ENCODE peak calls at places on chromosomes 6 and 20, in four cellular contexts. M, V, S and W are unnamed samples.

GRCh38 chr20:41154436-41155176 is 17.3 kb downstream of the PLCG1 start:
- DNase-seq in M (no peak), V (no peak), S (no peak), W (no peak)

GRCh38 chr6:41518118-41518517 is 28.1 kb upstream of the FOXP4 start:
- DNase-seq in M (peak), V (no peak), S (no peak), W (no peak)

GRCh38 chr6:165205632-165206031 is 103.8 kb downstream of the C6orf118 start:
- DNase-seq in M (no peak), V (no peak), S (no peak), W (no peak)

GRCh38 chr6:26330835-26331808 is 33.9 kb upstream of the BTN3A2 start:
- DNase-seq in M (no peak), V (no peak), S (no peak), W (peak)

GRCh38 chr6:84785676-84786075 is 21.3 kb upstream of the TBX18 start:
- DNase-seq in M (no peak), V (no peak), S (no peak), W (no peak)

GRCh38 chr6:116072368-116072767 is 11.7 kb upstream of the FRK start:
- DNase-seq in M (no peak), V (no peak), S (no peak), W (no peak)

GRCh38 chr6:28977351-28978136 is 27.6 kb downstream of the ZNF311 start:
- DNase-seq in M (peak), V (no peak), S (peak), W (peak)

GRCh38 chr6:132130530-132131298 is 179.5 kb upstream of the CCN2 start:
- DNase-seq in M (no peak), V (peak), S (peak), W (peak)

GRCh38 chr6:142601427-142601826 is 299.6 kb downstream of the ADGRG6 start:
- DNase-seq in M (no peak), V (no peak), S (no peak), W (no peak)

GRCh38 chr6:132369526-132369925 is 31.7 kb downstream of the MOXD1 start:
- DNase-seq in M (no peak), V (no peak), S (peak), W (no peak)

DNA sequence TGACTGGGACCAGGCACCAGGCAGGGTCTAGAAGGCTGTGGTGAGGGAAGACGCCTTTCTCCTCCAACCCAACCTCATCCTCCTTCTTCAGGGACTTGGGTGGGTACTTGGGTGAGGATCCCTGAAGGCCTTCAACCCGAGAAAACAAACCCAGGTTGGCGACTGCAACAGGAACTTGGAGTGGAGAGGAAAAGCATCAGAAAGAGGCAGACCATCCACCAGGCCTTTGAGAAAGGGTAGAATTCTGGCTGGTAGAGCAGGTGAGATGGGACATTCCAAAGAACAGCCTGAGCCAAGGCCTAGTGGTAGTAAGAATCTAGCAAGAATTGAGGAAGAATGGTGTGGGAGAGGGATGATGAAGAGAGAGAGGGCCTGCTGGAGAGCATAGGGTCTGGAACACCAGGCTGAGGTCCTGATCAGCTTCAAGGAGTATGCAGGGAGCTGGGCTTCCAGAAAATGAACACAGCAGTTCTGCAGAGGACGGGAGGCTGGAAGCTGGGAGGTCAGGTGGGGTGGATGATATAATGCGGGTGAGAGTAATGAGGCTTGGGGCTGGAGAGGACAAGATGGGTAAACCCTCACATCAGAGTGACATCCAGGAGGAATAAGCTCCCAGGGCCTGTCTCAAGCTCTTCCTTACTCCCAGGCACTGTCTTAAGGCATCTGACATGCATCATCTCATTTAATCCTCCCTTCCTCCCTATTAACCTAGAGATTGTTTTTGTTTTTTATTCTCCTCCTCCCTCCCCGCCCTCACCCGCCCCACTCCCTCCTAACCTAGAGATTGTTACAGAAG is 45.2 kb upstream of the TTPAL start:
- DNase-seq in M (no peak), V (no peak), S (no peak), W (no peak)
- H3K4me3 ChIP-seq in M (no peak), V (no peak), S (no peak), W (no peak)

GRCh38 chr6:158591134-158591809 is 31.4 kb downstream of the TMEM181 start:
- DNase-seq in M (no peak), V (no peak), S (no peak), W (no peak)

GRCh38 chr6:158593670-158594069 is 33.8 kb downstream of the TMEM181 start:
- DNase-seq in M (no peak), V (no peak), S (no peak), W (no peak)

GRCh38 chr6:158596861-158597260 is 37.0 kb downstream of the TMEM181 start:
- DNase-seq in M (no peak), V (no peak), S (no peak), W (no peak)

GRCh38 chr6:158597565-158597964 is 37.7 kb downstream of the TMEM181 start:
- DNase-seq in M (no peak), V (no peak), S (no peak), W (no peak)

GRCh38 chr6:158595223-158595622 is 35.3 kb downstream of the TMEM181 start:
- DNase-seq in M (no peak), V (no peak), S (no peak), W (peak)
- TF ChIP-seq CTCF in M (no peak), V (peak), S (no peak), W (peak)

GRCh38 chr6:25070547-25071366 is 135.0 kb upstream of the RIPOR2 start:
- DNase-seq in M (peak), V (peak), S (peak), W (peak)
- H3K4me3 ChIP-seq in M (no peak), V (no peak), S (no peak), W (peak)

GRCh38 chr6:111565316-111566221 is 40.1 kb downstream of the TRAF3IP2 start:
- DNase-seq in M (no peak), V (no peak), S (no peak), W (peak)

GRCh38 chr6:111562271-111562670 is 43.4 kb downstream of the TRAF3IP2 start:
- DNase-seq in M (no peak), V (no peak), S (no peak), W (no peak)

GRCh38 chr6:111563581-111563980 is 42.1 kb downstream of the TRAF3IP2 start:
- DNase-seq in M (no peak), V (no peak), S (no peak), W (no peak)

GRCh38 chr6:111566222-111566717 is 39.4 kb downstream of the TRAF3IP2 start:
- DNase-seq in M (no peak), V (no peak), S (no peak), W (no peak)

GRCh38 chr6:111564482-111564945 is 41.2 kb downstream of the TRAF3IP2 start:
- DNase-seq in M (no peak), V (peak), S (peak), W (peak)
- TF ChIP-seq CTCF in M (no peak), V (peak), S (no peak), W (no peak)

DNA sequence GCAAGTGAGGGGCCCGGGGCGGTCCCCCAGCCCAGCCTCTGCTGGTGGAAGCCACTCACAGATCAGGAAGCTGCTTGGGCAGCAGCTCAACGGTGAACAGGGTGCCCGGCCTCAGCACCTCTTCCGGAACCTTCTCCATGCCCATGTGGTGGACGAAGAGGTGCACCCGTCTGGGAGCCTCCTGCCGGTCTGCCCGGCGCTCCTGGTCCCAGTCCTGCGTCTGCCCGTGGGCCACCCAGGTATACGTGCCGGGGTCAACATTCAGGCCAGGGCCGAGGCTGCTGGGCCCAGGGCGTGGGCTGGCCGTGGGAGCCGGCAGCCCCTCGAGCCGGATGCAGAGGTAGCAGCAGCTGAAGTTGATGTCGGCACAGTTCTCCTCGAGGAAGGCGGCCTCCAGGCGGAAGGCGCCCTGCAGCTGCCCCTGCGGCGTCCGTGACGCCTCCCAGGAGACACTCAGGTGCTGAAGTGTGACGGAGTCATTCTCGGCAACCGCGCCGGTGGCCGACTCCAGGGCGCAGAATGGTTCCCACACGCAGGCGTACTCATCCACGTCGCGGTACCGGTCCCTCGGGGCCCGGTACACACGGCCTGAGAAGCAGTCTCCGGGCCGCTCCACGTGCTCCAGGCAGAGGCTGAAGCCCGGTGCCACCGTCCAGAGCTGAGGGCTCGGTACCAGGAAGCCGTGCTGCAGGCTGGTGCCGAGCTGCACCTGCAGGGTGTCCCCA is 8.7 kb downstream of the FNDC11 start:
- DNase-seq in M (no peak), V (no peak), S (no peak), W (peak)
- H3K4me3 ChIP-seq in M (no peak), V (no peak), S (no peak), W (no peak)

DNA sequence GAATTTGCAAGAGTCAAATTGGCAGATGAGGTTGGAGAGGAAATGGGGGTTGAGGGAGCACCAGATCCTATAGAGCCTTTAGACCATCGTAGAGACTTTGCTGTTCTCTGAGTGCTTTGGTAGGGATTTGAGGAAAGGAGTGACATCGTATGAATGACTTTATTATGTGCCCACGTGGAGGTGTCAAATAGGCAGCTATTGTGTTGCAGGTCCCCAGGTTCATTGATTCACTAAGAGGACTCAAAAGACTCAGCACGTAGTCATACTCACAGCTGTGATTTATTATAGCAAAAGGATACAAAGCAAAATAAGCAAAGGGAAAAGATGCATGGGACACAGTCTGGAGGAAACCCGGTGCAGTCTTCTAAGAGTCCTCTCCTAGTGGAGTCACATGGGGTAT is 2.2 kb downstream of the MTRES1 start:
- DNase-seq in M (no peak), V (no peak), S (peak), W (no peak)
- TF ChIP-seq CTCF in M (no peak), V (no peak), S (no peak), W (no peak)

GRCh38 chr20:58025233-58025632 is 203.2 kb downstream of the ANKRD60 start:
- DNase-seq in M (no peak), V (no peak), S (no peak), W (no peak)

GRCh38 chr20:58023781-58024180 is 204.7 kb downstream of the ANKRD60 start:
- DNase-seq in M (no peak), V (no peak), S (no peak), W (no peak)

GRCh38 chr20:58026361-58026760 is 202.1 kb downstream of the ANKRD60 start:
- DNase-seq in M (no peak), V (no peak), S (no peak), W (no peak)

GRCh38 chr20:58024241-58024721 is 204.2 kb downstream of the ANKRD60 start:
- DNase-seq in M (no peak), V (no peak), S (no peak), W (no peak)

GRCh38 chr20:58028123-58028522 is 200.3 kb downstream of the ANKRD60 start:
- DNase-seq in M (no peak), V (no peak), S (no peak), W (no peak)
- H3K4me3 ChIP-seq in M (no peak), V (no peak), S (no peak), W (no peak)

GRCh38 chr6:122406187-122406586 is 6.7 kb downstream of the HSF2 start:
- DNase-seq in M (no peak), V (no peak), S (no peak), W (no peak)

GRCh38 chr6:122408240-122408639 is 8.8 kb downstream of the HSF2 start:
- DNase-seq in M (no peak), V (no peak), S (no peak), W (no peak)

GRCh38 chr6:122408697-122409458 is 9.4 kb downstream of the HSF2 start:
- DNase-seq in M (no peak), V (no peak), S (no peak), W (no peak)

GRCh38 chr6:122407712-122408111 is 8.3 kb downstream of the HSF2 start:
- DNase-seq in M (no peak), V (no peak), S (no peak), W (no peak)

GRCh38 chr6:122405417-122405816 is 6.0 kb downstream of the HSF2 start:
- DNase-seq in M (no peak), V (no peak), S (no peak), W (no peak)
- TF ChIP-seq CTCF in M (no peak), V (no peak), S (no peak), W (no peak)

GRCh38 chr6:30885481-30885998 is 1.2 kb downstream of the DDR1 start:
- DNase-seq in M (peak), V (peak), S (no peak), W (no peak)
- H3K4me3 ChIP-seq in M (peak), V (peak), S (peak), W (peak)

GRCh38 chr20:34579191-34579661 is 20.7 kb downstream of the MAP1LC3A start:
- DNase-seq in M (no peak), V (peak), S (peak), W (no peak)
- TF ChIP-seq CTCF in M (peak), V (peak), S (peak), W (no peak)